ENCODE peak calls at places on chromosomes 13 and 19, in seven cellular contexts. One of them, this sample, is unnamed.

GRCh38 chr19:29449371-29449770 is 76.4 kb upstream of the VSTM2B start:
- DNase-seq in ovary: no peak
- DNase-seq in A673: no peak
- DNase-seq in tibial artery: no peak
- DNase-seq in A549: no peak
- DNase-seq in small intestine: no peak
- DNase-seq in IMR-90: no peak
- DNase-seq in this sample: no peak

GRCh38 chr19:5621945-5622464 is 571 bp downstream of the SAFB2 start:
- DNase-seq in ovary: no peak
- DNase-seq in A673: no peak
- DNase-seq in tibial artery: peak
- DNase-seq in A549: no peak
- DNase-seq in small intestine: no peak
- DNase-seq in IMR-90: no peak
- DNase-seq in this sample: peak

GRCh38 chr19:39308531-39309304 is 11.9 kb downstream of the LRFN1 start:
- DNase-seq in ovary: no peak
- DNase-seq in A673: peak
- DNase-seq in tibial artery: peak
- DNase-seq in A549: peak
- DNase-seq in small intestine: peak
- DNase-seq in IMR-90: no peak
- DNase-seq in this sample: no peak

GRCh38 chr19:50835103-50835784 is 1.9 kb upstream of the KLK15 start:
- DNase-seq in ovary: no peak
- DNase-seq in A673: no peak
- DNase-seq in tibial artery: no peak
- DNase-seq in A549: no peak
- DNase-seq in small intestine: peak
- DNase-seq in IMR-90: no peak
- DNase-seq in this sample: peak

GRCh38 chr19:3179739-3180293 is 1.2 kb downstream of the S1PR4 start:
- DNase-seq in ovary: no peak
- DNase-seq in A673: no peak
- DNase-seq in tibial artery: no peak
- DNase-seq in A549: no peak
- DNase-seq in small intestine: no peak
- DNase-seq in IMR-90: no peak
- DNase-seq in this sample: no peak

GRCh38 chr19:18502633-18503294 is 19.1 kb downstream of the ELL start:
- DNase-seq in ovary: no peak
- DNase-seq in A673: no peak
- DNase-seq in tibial artery: peak
- DNase-seq in A549: no peak
- DNase-seq in small intestine: no peak
- DNase-seq in IMR-90: no peak
- DNase-seq in this sample: peak

GRCh38 chr13:52109096-52109495 is 19.8 kb downstream of the NEK5 start:
- DNase-seq in ovary: no peak
- DNase-seq in A673: no peak
- DNase-seq in tibial artery: no peak
- DNase-seq in A549: no peak
- DNase-seq in small intestine: peak
- DNase-seq in IMR-90: no peak
- DNase-seq in this sample: no peak

GRCh38 chr13:74710006-74710405 is 575.8 kb upstream of the KLF12 start:
- DNase-seq in ovary: no peak
- DNase-seq in A673: no peak
- DNase-seq in tibial artery: no peak
- DNase-seq in A549: no peak
- DNase-seq in small intestine: no peak
- DNase-seq in IMR-90: peak
- DNase-seq in this sample: no peak

GRCh38 chr13:74062933-74063332 is 71.3 kb downstream of the KLF12 start:
- DNase-seq in ovary: peak
- DNase-seq in A673: no peak
- DNase-seq in tibial artery: peak
- DNase-seq in A549: no peak
- DNase-seq in small intestine: no peak
- DNase-seq in IMR-90: peak
- DNase-seq in this sample: peak

GRCh38 chr19:3645726-3646125 is 19.1 kb upstream of the CACTIN start:
- DNase-seq in ovary: no peak
- DNase-seq in A673: no peak
- DNase-seq in tibial artery: no peak
- DNase-seq in A549: no peak
- DNase-seq in small intestine: no peak
- DNase-seq in IMR-90: no peak
- DNase-seq in this sample: no peak

GRCh38 chr19:58546131-58546530 is 2.3 kb downstream of the TRIM28 start:
- DNase-seq in ovary: no peak
- DNase-seq in A673: no peak
- DNase-seq in tibial artery: no peak
- DNase-seq in A549: no peak
- DNase-seq in small intestine: no peak
- DNase-seq in IMR-90: no peak
- DNase-seq in this sample: no peak

GRCh38 chr13:26022538-26023292 is 29.1 kb downstream of the SHISA2 start:
- DNase-seq in ovary: no peak
- DNase-seq in A673: peak
- DNase-seq in tibial artery: peak
- DNase-seq in A549: peak
- DNase-seq in small intestine: no peak
- DNase-seq in IMR-90: peak
- DNase-seq in this sample: no peak

GRCh38 chr13:98778749-98779148 is 26.3 kb upstream of the SLC15A1 start:
- DNase-seq in ovary: no peak
- DNase-seq in A673: no peak
- DNase-seq in tibial artery: no peak
- DNase-seq in A549: no peak
- DNase-seq in small intestine: no peak
- DNase-seq in IMR-90: no peak
- DNase-seq in this sample: no peak

GRCh38 chr13:97122381-97122996 is 99.6 kb upstream of the MBNL2 start:
- DNase-seq in ovary: no peak
- DNase-seq in A673: peak
- DNase-seq in tibial artery: no peak
- DNase-seq in A549: peak
- DNase-seq in small intestine: no peak
- DNase-seq in IMR-90: peak
- DNase-seq in this sample: no peak

GRCh38 chr13:40375522-40376171 is 290.8 kb downstream of the FOXO1 start:
- DNase-seq in ovary: no peak
- DNase-seq in A673: no peak
- DNase-seq in tibial artery: peak
- DNase-seq in A549: no peak
- DNase-seq in small intestine: no peak
- DNase-seq in IMR-90: no peak
- DNase-seq in this sample: no peak

GRCh38 chr13:73822671-73823592 is 311.3 kb downstream of the KLF12 start:
- DNase-seq in ovary: no peak
- DNase-seq in A673: no peak
- DNase-seq in tibial artery: no peak
- DNase-seq in A549: no peak
- DNase-seq in small intestine: no peak
- DNase-seq in IMR-90: no peak
- DNase-seq in this sample: no peak

GRCh38 chr13:95784891-95785290 is 108.0 kb downstream of the DNAJC3 start:
- DNase-seq in ovary: no peak
- DNase-seq in A673: no peak
- DNase-seq in tibial artery: no peak
- DNase-seq in A549: no peak
- DNase-seq in small intestine: no peak
- DNase-seq in IMR-90: peak
- DNase-seq in this sample: no peak

GRCh38 chr19:2345794-2346663 is 14.0 kb upstream of the TMPRSS9 start:
- DNase-seq in ovary: peak
- DNase-seq in A673: no peak
- DNase-seq in tibial artery: no peak
- DNase-seq in A549: no peak
- DNase-seq in small intestine: peak
- DNase-seq in IMR-90: no peak
- DNase-seq in this sample: peak

GRCh38 chr13:112113355-112113754 is 46.4 kb downstream of the SOX1 start:
- DNase-seq in ovary: no peak
- DNase-seq in A673: no peak
- DNase-seq in tibial artery: no peak
- DNase-seq in A549: no peak
- DNase-seq in small intestine: peak
- DNase-seq in IMR-90: no peak
- DNase-seq in this sample: peak

GRCh38 chr13:105196052-105196451 is 1339.4 kb downstream of the EFNB2 start:
- DNase-seq in ovary: no peak
- DNase-seq in A673: peak
- DNase-seq in tibial artery: no peak
- DNase-seq in A549: peak
- DNase-seq in small intestine: no peak
- DNase-seq in IMR-90: peak
- DNase-seq in this sample: no peak

GRCh38 chr13:84645196-84646071 is 763.2 kb upstream of the SLITRK1 start:
- DNase-seq in ovary: no peak
- DNase-seq in A673: peak
- DNase-seq in tibial artery: no peak
- DNase-seq in A549: no peak
- DNase-seq in small intestine: no peak
- DNase-seq in IMR-90: peak
- DNase-seq in this sample: no peak

GRCh38 chr19:38900220-38900629 is 456 bp downstream of the NFKBIB start:
- DNase-seq in ovary: no peak
- DNase-seq in A673: no peak
- DNase-seq in tibial artery: no peak
- DNase-seq in A549: no peak
- DNase-seq in small intestine: no peak
- DNase-seq in IMR-90: no peak
- DNase-seq in this sample: no peak

GRCh38 chr19:7928741-7929701 is 3.1 kb upstream of the CTXN1 start:
- DNase-seq in ovary: peak
- DNase-seq in A673: peak
- DNase-seq in tibial artery: peak
- DNase-seq in A549: peak
- DNase-seq in small intestine: no peak
- DNase-seq in IMR-90: peak
- DNase-seq in this sample: no peak

GRCh38 chr19:54282706-54283105 is 1.8 kb upstream of the LILRB2 start:
- DNase-seq in ovary: no peak
- DNase-seq in A673: peak
- DNase-seq in tibial artery: no peak
- DNase-seq in A549: no peak
- DNase-seq in small intestine: no peak
- DNase-seq in IMR-90: no peak
- DNase-seq in this sample: no peak

GRCh38 chr19:907183-907853 is 5.7 kb downstream of the R3HDM4 start:
- DNase-seq in ovary: no peak
- DNase-seq in A673: no peak
- DNase-seq in tibial artery: no peak
- DNase-seq in A549: no peak
- DNase-seq in small intestine: no peak
- DNase-seq in IMR-90: no peak
- DNase-seq in this sample: no peak
- H3K27ac ChIP-seq in ovary: no peak
- H3K27ac ChIP-seq in A673: no peak
- H3K27ac ChIP-seq in tibial artery: no peak
- H3K27ac ChIP-seq in A549: no peak
- H3K27ac ChIP-seq in small intestine: peak
- H3K27ac ChIP-seq in IMR-90: no peak
- H3K27ac ChIP-seq in this sample: no peak

GRCh38 chr13:21435710-21436151 is 23.4 kb downstream of the ZDHHC20 start:
- DNase-seq in ovary: no peak
- DNase-seq in A673: no peak
- DNase-seq in tibial artery: peak
- DNase-seq in A549: peak
- DNase-seq in small intestine: peak
- DNase-seq in IMR-90: peak
- DNase-seq in this sample: peak

GRCh38 chr13:21436582-21436981 is 22.5 kb downstream of the ZDHHC20 start:
- DNase-seq in ovary: no peak
- DNase-seq in A673: no peak
- DNase-seq in tibial artery: no peak
- DNase-seq in A549: no peak
- DNase-seq in small intestine: no peak
- DNase-seq in IMR-90: no peak
- DNase-seq in this sample: no peak

GRCh38 chr13:21434588-21434987 is 24.5 kb downstream of the ZDHHC20 start:
- DNase-seq in ovary: no peak
- DNase-seq in A673: no peak
- DNase-seq in tibial artery: no peak
- DNase-seq in A549: no peak
- DNase-seq in small intestine: no peak
- DNase-seq in IMR-90: no peak
- DNase-seq in this sample: no peak

DNA sequence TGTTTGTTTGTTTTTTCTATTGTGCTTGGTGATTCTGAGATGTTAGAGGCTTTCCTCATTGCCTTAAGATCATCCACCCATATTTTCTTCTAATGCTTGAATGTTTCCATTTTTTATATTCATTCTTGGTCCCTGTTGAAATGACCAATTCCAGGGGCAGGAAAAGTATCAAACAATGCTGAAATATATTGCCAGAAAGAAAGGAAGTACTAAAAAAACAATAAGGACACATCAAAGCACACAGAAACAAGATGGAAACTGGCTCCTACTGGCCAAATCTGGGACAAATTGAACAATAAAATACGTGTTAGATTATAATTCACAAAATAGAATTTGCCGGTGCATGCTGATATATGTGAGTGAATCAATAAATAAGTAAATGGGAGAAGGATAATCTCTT is 23.9 kb downstream of the ZDHHC20 start:
- DNase-seq in ovary: no peak
- DNase-seq in A673: no peak
- DNase-seq in tibial artery: no peak
- DNase-seq in A549: no peak
- DNase-seq in small intestine: no peak
- DNase-seq in IMR-90: no peak
- DNase-seq in this sample: no peak
- H3K27ac ChIP-seq in ovary: no peak
- H3K27ac ChIP-seq in A673: no peak
- H3K27ac ChIP-seq in tibial artery: no peak
- H3K27ac ChIP-seq in A549: no peak
- H3K27ac ChIP-seq in small intestine: no peak
- H3K27ac ChIP-seq in IMR-90: no peak
- H3K27ac ChIP-seq in this sample: peak

DNA sequence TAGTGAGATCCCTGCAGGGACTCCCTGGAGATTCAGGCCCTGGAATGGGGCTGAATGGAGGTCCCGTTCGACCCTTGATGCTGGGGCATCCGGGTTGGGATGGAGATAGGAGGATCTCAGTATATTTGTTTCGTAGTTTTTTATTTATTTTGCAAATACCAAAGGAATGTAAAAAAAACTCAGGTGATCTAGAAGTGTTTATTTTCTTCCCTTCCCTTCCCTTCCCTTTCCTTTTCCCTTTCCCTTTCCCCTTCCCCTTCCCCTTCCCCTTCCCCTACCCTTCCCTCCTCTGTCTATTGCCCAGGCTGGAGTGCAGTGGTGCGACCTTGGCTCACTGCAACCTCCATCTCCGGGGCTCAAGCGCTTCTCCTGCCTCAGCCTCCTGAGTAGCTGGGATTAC is 4.5 kb downstream of the GTPBP3 start:
- DNase-seq in ovary: no peak
- DNase-seq in A673: no peak
- DNase-seq in tibial artery: no peak
- DNase-seq in A549: no peak
- DNase-seq in small intestine: no peak
- DNase-seq in IMR-90: no peak
- DNase-seq in this sample: no peak
- H3K27ac ChIP-seq in ovary: no peak
- H3K27ac ChIP-seq in A673: no peak
- H3K27ac ChIP-seq in tibial artery: no peak
- H3K27ac ChIP-seq in A549: no peak
- H3K27ac ChIP-seq in small intestine: no peak
- H3K27ac ChIP-seq in IMR-90: no peak
- H3K27ac ChIP-seq in this sample: no peak

GRCh38 chr19:15284091-15284490 is 48.2 kb downstream of the BRD4 start:
- DNase-seq in ovary: no peak
- DNase-seq in A673: no peak
- DNase-seq in tibial artery: no peak
- DNase-seq in A549: no peak
- DNase-seq in small intestine: no peak
- DNase-seq in IMR-90: no peak
- DNase-seq in this sample: no peak
- H3K27ac ChIP-seq in ovary: no peak
- H3K27ac ChIP-seq in A673: peak
- H3K27ac ChIP-seq in tibial artery: peak
- H3K27ac ChIP-seq in A549: peak
- H3K27ac ChIP-seq in small intestine: no peak
- H3K27ac ChIP-seq in IMR-90: no peak
- H3K27ac ChIP-seq in this sample: peak

This sample was measured in transverse colon.